ENCODE peak calls at places on chromosomes 1 and 21, in four cellular contexts. A, R, M and S are unnamed samples. For H3K4me1, the result is how much of the 10 kb centered on the place peaks cover.

GRCh38 chr1:43545686-43546387 is 15.2 kb downstream of the PTPRF start:
- DNase-seq in M (peak), R (peak), A (peak), S (peak)

GRCh38 chr1:89928506-89928905 is 66.4 kb upstream of the ZNF326 start:
- DNase-seq in R (no peak), A (no peak), M (no peak), S (no peak)

GRCh38 chr1:60960846-60961542 is 121.4 kb upstream of the NFIA start:
- DNase-seq in R (no peak), A (no peak), M (no peak), S (no peak)

GRCh38 chr1:224722838-224723237 is 106.7 kb downstream of the CNIH3 start:
- DNase-seq in M (no peak), R (no peak), A (no peak), S (no peak)

GRCh38 chr21:24829397-24829796 is 777.9 kb downstream of the MRPL39 start:
- DNase-seq in A (no peak), M (no peak), R (peak), S (no peak)

GRCh38 chr21:44983421-44984206 is 43.8 kb downstream of the SLX9 start:
- DNase-seq in A (no peak), M (no peak), R (no peak), S (peak)

GRCh38 chr1:15424146-15424667 is 14.0 kb upstream of the CTRC start:
- DNase-seq in M (peak), R (no peak), A (peak), S (no peak)

GRCh38 chr1:47229884-47230691 is 1.9 kb downstream of the TAL1 start:
- DNase-seq in M (no peak), A (no peak), R (no peak), S (no peak)

GRCh38 chr1:20386682-20387081 is 96.0 kb downstream of the VWA5B1 start:
- DNase-seq in A (no peak), M (no peak), R (peak), S (no peak)

GRCh38 chr1:82086739-82087138 is 286.0 kb downstream of the ADGRL2 start:
- DNase-seq in M (no peak), A (no peak), R (no peak), S (no peak)

GRCh38 chr1:1156140-1157032 is 17.3 kb upstream of the TTLL10 start:
- DNase-seq in R (no peak), M (no peak), A (no peak), S (no peak)

GRCh38 chr1:184299076-184299790 is 87.6 kb upstream of the C1orf21 start:
- DNase-seq in A (no peak), R (peak), M (no peak), S (no peak)

GRCh38 chr1:8716238-8716637 is 101.2 kb downstream of the RERE start:
- DNase-seq in A (no peak), M (no peak), R (no peak), S (no peak)

GRCh38 chr1:236550961-236551851 is 27.4 kb downstream of the LGALS8 start:
- DNase-seq in M (no peak), A (no peak), R (no peak), S (no peak)

GRCh38 chr1:225737179-225737578 is 40.4 kb upstream of the SRP9 start:
- DNase-seq in A (no peak), R (peak), M (no peak), S (no peak)

DNA sequence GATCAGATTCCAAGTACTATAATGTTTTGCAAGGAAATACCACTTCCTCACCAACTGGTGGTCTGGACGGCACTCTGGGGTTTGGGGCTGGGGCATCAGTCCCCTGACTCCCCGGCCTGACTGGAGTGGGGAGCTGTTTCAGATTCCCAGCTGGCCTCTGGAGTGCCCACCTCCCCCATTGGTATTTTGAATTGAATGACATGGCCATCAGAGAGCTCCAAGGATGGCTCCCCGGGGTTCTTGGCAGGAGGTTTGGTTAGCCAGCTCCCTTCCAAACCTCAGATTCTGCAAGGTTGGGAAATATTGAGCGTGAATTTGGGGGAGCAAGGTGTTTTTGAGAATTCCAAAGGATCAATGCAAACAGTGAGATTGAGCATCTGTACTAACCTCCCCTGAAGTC is 2.2 kb upstream of the INAVA start:
- DNase-seq in M (no peak), A (no peak), R (no peak), S (no peak)
- H3K4me3 ChIP-seq in M (no peak), A (no peak), R (no peak), S (no peak)

GRCh38 chr1:180927348-180927747 is 14.7 kb downstream of the KIAA1614 start:
- DNase-seq in R (no peak), A (no peak), M (no peak), S (no peak)
- H3K4me1 ChIP-seq in R (under half), A (half or more), M (under half), S (under half)

GRCh38 chr1:2523891-2524609 is 2.3 kb downstream of the PANK4 start:
- DNase-seq in A (no peak), M (no peak), R (no peak), S (no peak)
- TF ChIP-seq CTCF in A (no peak), M (no peak), R (no peak), S (peak)

GRCh38 chr1:97505289-97505688 is 415.5 kb downstream of the DPYD start:
- DNase-seq in A (no peak), M (no peak), R (no peak), S (no peak)

GRCh38 chr1:97505816-97506215 is 415.0 kb downstream of the DPYD start:
- DNase-seq in A (no peak), M (no peak), R (no peak), S (no peak)

GRCh38 chr1:97508653-97509218 is 412.1 kb downstream of the DPYD start:
- DNase-seq in A (no peak), R (no peak), M (no peak), S (no peak)

GRCh38 chr1:97506368-97506767 is 414.5 kb downstream of the DPYD start:
- DNase-seq in M (no peak), A (no peak), R (no peak), S (no peak)

DNA sequence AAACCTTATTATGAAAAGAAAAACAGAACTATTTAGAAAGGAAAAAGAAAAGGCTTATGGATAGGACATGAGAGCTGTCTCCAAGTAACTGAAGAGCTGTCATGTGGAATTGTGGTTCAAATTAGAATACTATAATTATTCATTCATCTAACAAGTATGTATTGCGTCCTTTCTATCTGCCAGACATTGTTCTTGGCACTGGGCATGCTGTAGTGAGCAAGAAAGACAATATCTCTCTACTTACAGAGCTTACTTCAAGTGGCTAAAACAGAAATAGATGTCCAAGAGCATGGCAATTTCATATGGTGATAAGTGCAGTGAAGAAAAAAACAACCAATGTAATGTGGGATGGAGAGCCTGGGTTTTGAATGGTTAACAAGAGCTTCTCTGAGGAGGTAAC is 413.0 kb downstream of the DPYD start:
- DNase-seq in A (no peak), R (no peak), M (no peak), S (no peak)
- H3K4me3 ChIP-seq in A (no peak), R (no peak), M (no peak), S (no peak)

GRCh38 chr21:38244885-38245869 is 11.6 kb upstream of the KCNJ15 start:
- DNase-seq in R (no peak), A (no peak), M (no peak), S (no peak)
- H3K4me1 ChIP-seq in R (under half), A (under half), M (under half), S (under half)

GRCh38 chr1:235160395-235160964 is 570 bp downstream of the RBM34 start:
- DNase-seq in M (no peak), A (no peak), R (no peak), S (no peak)

GRCh38 chr1:235157150-235157549 is 3.9 kb downstream of the RBM34 start:
- DNase-seq in A (no peak), R (no peak), M (no peak), S (no peak)

GRCh38 chr1:235161685-235162327 is 756 bp upstream of the RBM34 start:
- DNase-seq in M (no peak), A (no peak), R (no peak), S (no peak)

GRCh38 chr1:235158680-235159079 is 2.4 kb downstream of the RBM34 start:
- DNase-seq in A (no peak), M (no peak), R (no peak), S (no peak)

GRCh38 chr1:235160965-235161684 is at the start of gene RBM34:
- DNase-seq in R (peak), A (peak), M (peak), S (peak)
- TF ChIP-seq CTCF in R (peak), A (no peak), M (peak), S (peak)

GRCh38 chr1:39157304-39157703 is 47.2 kb upstream of the MACF1 start:
- DNase-seq in M (no peak), A (no peak), R (no peak), S (no peak)

GRCh38 chr1:39160703-39161102 is 43.8 kb upstream of the MACF1 start:
- DNase-seq in A (no peak), R (no peak), M (no peak), S (no peak)

GRCh38 chr1:39159224-39160036 is 45.1 kb upstream of the MACF1 start:
- DNase-seq in A (peak), M (no peak), R (no peak), S (no peak)

GRCh38 chr1:39154553-39155361 is 49.7 kb upstream of the MACF1 start:
- DNase-seq in R (no peak), A (no peak), M (no peak), S (no peak)

DNA sequence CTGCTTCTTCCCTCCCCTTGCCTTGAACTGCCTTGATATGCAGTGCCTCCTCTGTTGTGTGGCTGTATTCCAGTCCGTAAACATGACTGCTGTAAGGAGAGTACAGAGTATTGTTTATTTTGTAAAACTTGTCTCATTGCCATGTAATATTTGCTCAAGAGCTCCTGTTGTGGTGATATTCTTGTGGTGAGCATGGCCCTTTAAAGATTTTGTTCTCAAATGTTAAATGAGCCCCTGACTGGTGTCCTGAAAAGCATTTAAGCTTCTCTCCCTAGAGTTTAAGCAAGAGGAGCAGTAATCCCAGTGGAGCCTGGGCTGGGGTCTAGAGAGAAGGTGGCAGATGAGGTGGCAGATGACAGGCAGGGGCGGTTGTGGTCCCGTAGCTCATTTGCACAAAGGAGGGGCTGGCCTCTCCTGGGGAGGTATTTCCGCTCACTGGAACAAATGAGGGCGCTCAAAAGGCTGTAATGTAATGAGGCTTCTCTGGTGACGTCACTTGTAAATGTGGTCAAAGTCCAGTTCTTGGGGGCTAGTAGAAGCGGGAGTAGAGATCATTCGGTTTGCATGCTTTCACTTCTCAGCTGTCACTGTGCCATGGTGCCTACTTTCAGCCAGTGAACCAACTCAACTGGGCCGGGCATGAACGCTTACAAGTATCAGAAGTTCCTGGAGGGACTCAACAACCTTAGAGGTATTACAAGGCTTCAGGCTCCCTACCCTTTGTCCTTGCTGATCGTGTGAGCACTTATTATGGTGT is 46.0 kb upstream of the MACF1 start:
- DNase-seq in A (peak), M (peak), R (no peak), S (no peak)
- H3K4me3 ChIP-seq in A (peak), M (peak), R (no peak), S (peak)

DNA sequence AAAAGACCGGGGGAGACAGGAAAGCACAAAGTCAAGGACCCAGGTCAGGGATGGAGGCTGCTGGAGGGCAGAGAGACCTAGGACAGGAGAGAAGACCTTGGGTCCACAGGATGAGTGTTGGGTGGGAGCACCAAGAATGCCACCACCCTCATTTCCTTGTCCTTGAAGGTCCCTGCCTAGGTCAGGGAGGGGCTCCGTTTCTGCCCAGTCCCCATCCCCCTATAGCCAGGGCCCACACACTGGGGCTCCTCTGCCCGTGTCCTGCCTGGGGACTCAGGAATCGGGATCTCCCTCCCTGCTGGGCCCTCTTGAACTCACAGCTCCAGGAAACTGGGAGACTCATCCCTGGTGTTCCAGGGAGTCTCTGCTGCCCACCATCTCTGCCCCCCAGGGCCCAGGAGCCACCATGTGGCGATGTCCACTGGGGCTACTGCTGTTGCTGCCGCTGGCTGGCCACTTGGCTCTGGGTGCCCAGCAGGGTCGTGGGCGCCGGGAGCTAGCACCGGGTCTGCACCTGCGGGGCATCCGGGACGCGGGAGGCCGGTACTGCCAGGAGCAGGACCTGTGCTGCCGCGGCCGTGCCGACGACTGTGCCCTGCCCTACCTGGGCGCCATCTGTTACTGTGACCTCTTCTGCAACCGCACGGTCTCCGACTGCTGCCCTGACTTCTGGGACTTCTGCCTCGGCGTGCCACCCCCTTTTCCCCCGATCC is 584 bp downstream of the TINAGL1 start:
- DNase-seq in A (peak), M (peak), R (no peak), S (no peak)
- H3K4me1 ChIP-seq in A (half or more), M (under half), R (under half), S (under half)

DNA sequence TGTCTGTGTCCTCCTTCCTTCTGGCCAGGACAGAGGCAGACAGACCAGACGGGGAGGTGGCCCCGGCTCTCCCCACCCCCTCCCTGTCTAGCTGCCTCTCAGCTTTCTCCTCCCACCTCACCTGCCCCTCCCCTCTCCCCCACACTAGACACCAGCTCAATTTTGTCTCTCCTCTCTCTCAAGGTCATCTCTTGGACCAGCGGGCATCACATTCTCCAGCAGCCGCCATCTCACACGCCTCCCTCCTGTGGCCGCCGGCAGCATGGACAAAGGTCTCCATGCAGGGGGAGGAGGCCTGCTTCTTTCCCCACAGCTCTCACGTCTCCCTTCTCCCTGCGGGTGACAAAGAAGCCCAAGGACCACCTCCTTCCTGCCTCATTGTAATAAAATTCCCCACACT is 14.5 kb downstream of the OPTC start:
- DNase-seq in A (no peak), R (no peak), M (no peak), S (no peak)
- TF ChIP-seq CTCF in A (no peak), R (no peak), M (no peak), S (no peak)